ENCODE peak calls at places on chromosomes 13 and 19, in six cellular contexts. V is cardiac fibroblast; A is CD8-positive, alpha-beta memory T cell; Z is stimulated activated CD4-positive, alpha-beta T cell treated with anti-CD3 and anti-CD28 coated beads, Interleukin-1b, Interleukin-23, amount 100 ng/mL, for 48 hours; I is uterus; D is lower leg skin. W is an unnamed sample.

GRCh38 chr19:15251749-15252397 is 19.6 kb upstream of the EPHX3 start:
- DNase-seq in V (peak), A (no peak), Z (no peak), I (peak), D (peak), W (no peak)

GRCh38 chr13:33057019-33057785 is 41.0 kb downstream of the KL start:
- DNase-seq in V (peak), A (no peak), Z (no peak), I (no peak), D (no peak), W (no peak)

GRCh38 chr13:55553736-55554135 is 1587.0 kb upstream of the PRR20A start:
- DNase-seq in V (no peak), A (no peak), Z (no peak), I (no peak), D (no peak), W (peak)

GRCh38 chr19:40234429-40235237 is 8.1 kb upstream of the CCNP start:
- DNase-seq in V (no peak), A (no peak), Z (no peak), I (no peak), D (no peak), W (no peak)

GRCh38 chr19:19774354-19775033 is 41.6 kb upstream of the ZNF14 start:
- DNase-seq in V (no peak), A (no peak), Z (no peak), I (no peak), D (no peak), W (no peak)

GRCh38 chr19:49133621-49134454 is 14.5 kb downstream of the PPFIA3 start:
- DNase-seq in V (peak), A (no peak), Z (peak), I (peak), D (no peak), W (no peak)

GRCh38 chr19:27746691-27747380 is 1466.1 kb downstream of the UQCRFS1 start:
- DNase-seq in V (peak), A (no peak), Z (no peak), I (no peak), D (peak), W (no peak)

GRCh38 chr13:51684076-51684475 is 99.8 kb downstream of the WDFY2 start:
- DNase-seq in V (peak), A (no peak), Z (no peak), I (no peak), D (no peak), W (no peak)

GRCh38 chr13:100138859-100139491 is 50.1 kb downstream of the PCCA start:
- DNase-seq in V (peak), A (no peak), Z (no peak), I (no peak), D (no peak), W (no peak)

GRCh38 chr19:47661161-47661560 is 52.1 kb upstream of the EHD2 start:
- DNase-seq in V (no peak), A (no peak), Z (no peak), I (no peak), D (no peak), W (no peak)

GRCh38 chr19:56839665-56840451 is 668 bp downstream of the PEG3 start:
- DNase-seq in V (no peak), A (no peak), Z (peak), I (peak), D (peak), W (no peak)

GRCh38 chr13:50387124-50387581 is 371.9 kb downstream of the KCNRG start:
- DNase-seq in V (peak), A (no peak), Z (peak), I (peak), D (no peak), W (peak)

GRCh38 chr13:104953588-104953987 is 1581.9 kb downstream of the EFNB2 start:
- DNase-seq in V (peak), A (no peak), Z (no peak), I (no peak), D (no peak), W (no peak)

GRCh38 chr13:38680912-38681311 is 6.0 kb upstream of the FREM2 start:
- DNase-seq in V (no peak), A (no peak), Z (no peak), I (no peak), D (no peak), W (no peak)

GRCh38 chr19:15935167-15935702 is 906 bp upstream of the CYP4F11 start:
- DNase-seq in V (no peak), A (no peak), Z (no peak), I (no peak), D (no peak), W (no peak)

GRCh38 chr13:101393140-101393539 is 23.2 kb downstream of the NALCN start:
- DNase-seq in V (no peak), A (no peak), Z (no peak), I (no peak), D (no peak), W (no peak)

GRCh38 chr19:14686411-14686810 is 3.4 kb upstream of the ZNF333 start:
- DNase-seq in V (peak), A (peak), Z (peak), I (no peak), D (no peak), W (peak)

GRCh38 chr13:50444726-50445125 is 398.8 kb downstream of the DLEU7 start:
- DNase-seq in V (no peak), A (no peak), Z (no peak), I (no peak), D (no peak), W (no peak)

GRCh38 chr13:73273737-73274136 is 214.9 kb downstream of the KLF5 start:
- DNase-seq in V (peak), A (no peak), Z (no peak), I (no peak), D (no peak), W (no peak)

GRCh38 chr13:50149932-50150331 is 134.7 kb downstream of the KCNRG start:
- DNase-seq in V (no peak), A (no peak), Z (no peak), I (peak), D (no peak), W (peak)

GRCh38 chr19:34350161-34350561 is 14.8 kb upstream of the GPI start:
- DNase-seq in V (peak), A (peak), Z (peak), I (no peak), D (no peak), W (no peak)

GRCh38 chr19:4506449-4507149 is 11.7 kb downstream of the PLIN4 start:
- DNase-seq in V (peak), A (no peak), Z (no peak), I (no peak), D (no peak), W (no peak)

GRCh38 chr19:39398297-39398864 is 7.2 kb downstream of the MED29 start:
- DNase-seq in V (peak), A (no peak), Z (peak), I (peak), D (peak), W (no peak)

GRCh38 chr19:8500158-8500557 is 2.3 kb downstream of the PRAM1 start:
- DNase-seq in V (no peak), A (no peak), Z (no peak), I (no peak), D (no peak), W (no peak)

GRCh38 chr19:41323430-41324125 is 13.6 kb downstream of the CCDC97 start:
- DNase-seq in V (peak), A (no peak), Z (no peak), I (peak), D (peak), W (peak)

GRCh38 chr19:33221641-33222040 is 4.0 kb downstream of the SLC7A10 start:
- DNase-seq in V (no peak), A (no peak), Z (no peak), I (no peak), D (no peak), W (no peak)

GRCh38 chr13:75418997-75419396 is 63.0 kb downstream of the TBC1D4 start:
- DNase-seq in V (peak), A (no peak), Z (no peak), I (no peak), D (no peak), W (no peak)

GRCh38 chr19:12834976-12835757 is 788 bp upstream of the RTBDN start:
- DNase-seq in V (peak), A (no peak), Z (peak), I (no peak), D (no peak), W (no peak)

GRCh38 chr19:23062921-23063320 is 53.9 kb upstream of the ZNF730 start:
- DNase-seq in V (no peak), A (no peak), Z (no peak), I (no peak), D (no peak), W (no peak)

GRCh38 chr13:79445968-79446645 is 34.8 kb upstream of the NDFIP2 start:
- DNase-seq in V (no peak), A (no peak), Z (peak), I (no peak), D (no peak), W (no peak)

GRCh38 chr13:80529734-80530133 is 188.8 kb upstream of the SPRY2 start:
- DNase-seq in V (peak), A (no peak), Z (no peak), I (no peak), D (no peak), W (no peak)

GRCh38 chr13:70203661-70204229 is 95.5 kb upstream of the KLHL1 start:
- DNase-seq in V (peak), A (no peak), Z (no peak), I (no peak), D (no peak), W (no peak)

GRCh38 chr13:31310781-31311180 is 111.0 kb downstream of the B3GLCT start:
- DNase-seq in V (no peak), A (no peak), Z (no peak), I (no peak), D (no peak), W (peak)

GRCh38 chr13:24982333-24982999 is 113.5 kb upstream of the PABPC3 start:
- DNase-seq in V (no peak), A (no peak), Z (no peak), I (no peak), D (no peak), W (no peak)

GRCh38 chr13:76293346-76293745 is 592.9 kb downstream of the KCTD12 start:
- DNase-seq in V (peak), A (no peak), Z (no peak), I (no peak), D (no peak), W (no peak)

W was measured in NCI-H446.